ENCODE peak calls at places on chromosomes 3 and 15, in four cellular contexts. O is A549, J is WTC11, I is K562. A is an unnamed sample.

GRCh38 chr3:27632431-27633223 is 89.5 kb downstream of the EOMES start:
- DNase-seq in J (peak), O (peak), I (no peak), A (peak)

GRCh38 chr15:79970921-79971434 is at the start of gene BCL2A1:
- DNase-seq in J (no peak), I (no peak), O (peak), A (no peak)

GRCh38 chr15:88031461-88031860 is 225.1 kb downstream of the NTRK3 start:
- DNase-seq in J (no peak), O (no peak), I (no peak), A (no peak)

GRCh38 chr3:113698891-113699465 is 2.5 kb upstream of the USF3 start:
- DNase-seq in O (no peak), I (no peak), J (peak), A (peak)

GRCh38 chr3:72041531-72041930 is 256.6 kb upstream of the PROK2 start:
- DNase-seq in O (no peak), I (no peak), J (no peak), A (no peak)

GRCh38 chr15:69414702-69415161 is 583 bp downstream of the KIF23 start:
- DNase-seq in J (peak), O (peak), I (peak), A (no peak)

GRCh38 chr3:41247590-41247989 is 48.3 kb downstream of the CTNNB1 start:
- DNase-seq in J (no peak), O (no peak), I (no peak), A (no peak)

GRCh38 chr3:161454615-161455014 is 42.0 kb upstream of the OTOL1 start:
- DNase-seq in I (no peak), J (no peak), O (no peak), A (peak)

GRCh38 chr15:49038382-49038781 is 7.9 kb downstream of the SECISBP2L start:
- DNase-seq in J (no peak), O (no peak), I (no peak), A (no peak)

GRCh38 chr3:135895106-135895733 is 70.3 kb upstream of the PPP2R3A start:
- DNase-seq in O (peak), I (peak), J (peak), A (peak)

GRCh38 chr3:188229177-188229576 is 75.2 kb downstream of the LPP start:
- DNase-seq in J (no peak), O (no peak), I (no peak), A (no peak)

GRCh38 chr3:17765819-17766472 is 23.5 kb upstream of the TBC1D5 start:
- DNase-seq in I (no peak), J (no peak), O (no peak), A (no peak)

GRCh38 chr3:193190387-193190786 is 50.6 kb upstream of the PLAAT1 start:
- DNase-seq in I (no peak), O (peak), J (peak), A (peak)

GRCh38 chr3:58628823-58629562 is 37.6 kb downstream of the FAM3D start:
- DNase-seq in I (no peak), O (no peak), J (no peak), A (peak)

GRCh38 chr3:149588909-149589308 is 68.9 kb downstream of the WWTR1 start:
- DNase-seq in J (no peak), I (no peak), O (no peak), A (no peak)

GRCh38 chr15:48337626-48338025 is 6.4 kb downstream of the DUT start:
- DNase-seq in O (no peak), J (no peak), I (no peak), A (no peak)

GRCh38 chr15:90807074-90807646 is 61.2 kb upstream of the FURIN start:
- DNase-seq in J (no peak), O (no peak), I (no peak), A (no peak)

GRCh38 chr3:87088984-87089841 is 98.3 kb upstream of the VGLL3 start:
- DNase-seq in O (peak), I (no peak), J (peak), A (peak)

GRCh38 chr3:187191271-187191670 is 6.0 kb upstream of the RTP1 start:
- DNase-seq in I (no peak), J (no peak), O (no peak), A (no peak)

GRCh38 chr3:62718011-62718410 is 157.2 kb downstream of the CADPS start:
- DNase-seq in O (no peak), J (no peak), I (no peak), A (no peak)

GRCh38 chr15:94576889-94577533 is 345.6 kb downstream of the MCTP2 start:
- DNase-seq in I (peak), J (peak), O (peak), A (peak)

GRCh38 chr3:28301607-28302158 is 46.8 kb upstream of the ZCWPW2 start:
- DNase-seq in I (no peak), O (no peak), J (no peak), A (no peak)

GRCh38 chr3:195057716-195058115 is 213.2 kb downstream of the XXYLT1 start:
- DNase-seq in O (no peak), I (no peak), J (no peak), A (no peak)
- TF ChIP-seq MAX in O (no peak), I (no peak), J (no peak), A (no peak)

DNA sequence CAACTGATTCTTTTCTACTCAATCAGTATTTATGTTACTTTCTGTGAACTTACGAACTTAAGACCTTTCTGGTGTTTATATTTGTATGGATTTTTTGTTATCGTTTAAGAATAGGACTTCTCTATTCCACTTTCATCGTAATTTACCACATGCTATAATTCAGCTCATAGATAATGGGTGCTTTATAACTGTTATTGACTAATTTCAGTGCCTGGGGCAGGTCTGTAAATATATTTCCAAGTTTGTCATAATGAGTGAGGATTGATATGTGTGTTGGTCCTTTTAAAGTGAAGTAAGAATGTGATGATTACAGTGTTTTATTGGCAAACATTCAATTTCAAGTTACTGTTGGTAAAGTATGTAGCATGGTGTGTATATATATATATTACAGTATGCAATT is 1.8 kb upstream of the NAALADL2 start:
- DNase-seq in I (no peak), J (no peak), O (no peak), A (no peak)
- TF ChIP-seq MAX in I (no peak), J (no peak), O (no peak), A (no peak)

GRCh38 chr15:70789213-70789612 is 25.9 kb upstream of the UACA start:
- DNase-seq in I (no peak), O (peak), J (no peak), A (no peak)

GRCh38 chr15:70792171-70792573 is 28.8 kb upstream of the UACA start:
- DNase-seq in J (no peak), I (no peak), O (peak), A (no peak)

GRCh38 chr15:70791248-70791647 is 27.9 kb upstream of the UACA start:
- DNase-seq in O (no peak), J (no peak), I (no peak), A (no peak)

GRCh38 chr15:70787001-70787400 is 23.6 kb upstream of the UACA start:
- DNase-seq in O (no peak), J (no peak), I (no peak), A (no peak)

DNA sequence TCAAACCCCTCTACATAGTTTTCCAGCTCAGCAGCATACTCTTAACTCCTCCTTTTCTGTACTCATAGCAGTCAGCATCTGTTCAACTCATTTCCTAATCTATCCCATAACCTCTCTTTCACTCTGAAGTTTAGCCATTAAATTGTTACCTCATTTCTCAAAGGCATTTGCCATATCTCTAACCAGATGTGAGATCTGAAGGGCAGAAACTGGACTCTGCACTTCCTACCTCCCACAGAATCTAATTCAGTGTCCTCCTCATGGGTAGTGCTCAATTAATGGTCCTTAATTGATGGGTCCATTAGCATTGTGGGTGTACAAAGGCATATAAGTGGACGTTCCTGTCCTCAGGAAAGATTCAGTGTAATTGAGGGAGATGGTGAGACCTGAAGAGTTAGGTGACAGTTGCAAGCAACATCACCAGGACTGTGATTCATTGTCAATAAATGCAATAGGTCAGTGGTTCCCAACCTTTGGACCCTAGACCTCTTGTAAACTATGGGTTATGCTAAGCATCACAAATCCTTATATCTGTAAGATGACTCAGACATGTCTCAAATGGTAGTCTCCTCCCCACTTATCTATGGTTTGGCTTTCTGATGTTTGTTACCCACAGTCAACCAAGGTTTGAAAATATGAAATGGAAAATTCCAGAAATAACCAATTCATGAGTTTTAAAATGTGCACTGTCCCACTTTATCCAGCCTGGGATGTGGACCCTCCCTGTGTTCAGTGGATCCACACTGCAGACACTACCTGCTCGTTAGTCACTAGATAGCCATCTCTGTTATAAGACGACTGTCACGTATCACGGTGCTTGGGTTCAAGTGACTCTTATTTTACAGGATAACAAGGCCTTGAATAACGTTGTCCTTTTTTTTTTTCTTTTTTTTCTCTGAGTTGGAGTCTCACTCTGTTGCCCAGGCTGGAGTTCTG is 25.0 kb upstream of the UACA start:
- DNase-seq in I (no peak), J (no peak), O (peak), A (no peak)
- TF ChIP-seq MAX in I (no peak), J (no peak), O (peak), A (no peak)

DNA sequence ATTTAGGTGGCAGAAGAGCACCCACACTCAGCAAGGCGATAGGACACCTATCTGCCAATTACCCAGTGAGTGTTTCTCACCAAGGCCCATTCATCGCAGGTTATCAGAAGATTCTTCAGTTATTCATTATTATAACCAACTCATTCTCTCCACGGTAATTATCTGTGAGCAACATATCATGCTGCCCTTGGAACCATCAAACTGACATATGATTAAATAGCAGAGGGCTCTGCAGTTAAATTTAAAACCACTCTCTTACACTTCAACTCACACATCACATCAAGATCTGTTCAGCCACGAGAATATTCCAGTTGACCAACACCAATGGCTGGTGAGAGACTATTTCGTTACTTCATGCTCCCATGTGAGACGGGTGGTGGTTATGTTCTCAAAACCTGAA is 489.3 kb downstream of the ERC2 start:
- DNase-seq in I (no peak), J (no peak), O (no peak), A (no peak)
- TF ChIP-seq MAX in I (no peak), J (no peak), O (no peak), A (no peak)

DNA sequence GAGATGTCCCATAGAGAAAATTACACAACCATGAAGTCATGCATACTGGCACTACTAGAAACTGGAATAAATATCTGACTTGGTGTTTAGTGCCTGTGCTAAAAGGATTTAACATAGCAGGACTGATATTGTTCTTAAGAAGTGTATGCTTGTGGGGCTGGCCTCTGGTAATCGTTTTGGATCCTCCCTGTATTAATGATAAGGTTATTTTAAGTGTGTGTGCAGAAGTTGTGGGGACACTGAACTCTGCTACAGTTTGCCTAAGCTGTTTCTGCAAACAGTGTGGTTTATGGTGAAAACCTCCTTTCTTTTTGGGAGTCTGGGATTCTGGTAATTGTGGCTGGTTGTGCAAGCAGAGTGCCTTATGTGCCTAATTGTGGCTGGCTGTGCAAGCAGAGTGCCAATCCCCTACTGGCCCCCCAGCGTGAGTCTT is 120.8 kb downstream of the CLASP2 start:
- DNase-seq in J (no peak), I (no peak), O (no peak), A (no peak)
- TF ChIP-seq MAX in J (no peak), I (no peak), O (no peak), A (no peak)

GRCh38 chr3:190840146-190840545 is 22.3 kb downstream of the GMNC start:
- DNase-seq in J (no peak), O (no peak), I (no peak), A (no peak)
- TF ChIP-seq MAX in J (no peak), O (no peak), I (no peak), A (no peak)

DNA sequence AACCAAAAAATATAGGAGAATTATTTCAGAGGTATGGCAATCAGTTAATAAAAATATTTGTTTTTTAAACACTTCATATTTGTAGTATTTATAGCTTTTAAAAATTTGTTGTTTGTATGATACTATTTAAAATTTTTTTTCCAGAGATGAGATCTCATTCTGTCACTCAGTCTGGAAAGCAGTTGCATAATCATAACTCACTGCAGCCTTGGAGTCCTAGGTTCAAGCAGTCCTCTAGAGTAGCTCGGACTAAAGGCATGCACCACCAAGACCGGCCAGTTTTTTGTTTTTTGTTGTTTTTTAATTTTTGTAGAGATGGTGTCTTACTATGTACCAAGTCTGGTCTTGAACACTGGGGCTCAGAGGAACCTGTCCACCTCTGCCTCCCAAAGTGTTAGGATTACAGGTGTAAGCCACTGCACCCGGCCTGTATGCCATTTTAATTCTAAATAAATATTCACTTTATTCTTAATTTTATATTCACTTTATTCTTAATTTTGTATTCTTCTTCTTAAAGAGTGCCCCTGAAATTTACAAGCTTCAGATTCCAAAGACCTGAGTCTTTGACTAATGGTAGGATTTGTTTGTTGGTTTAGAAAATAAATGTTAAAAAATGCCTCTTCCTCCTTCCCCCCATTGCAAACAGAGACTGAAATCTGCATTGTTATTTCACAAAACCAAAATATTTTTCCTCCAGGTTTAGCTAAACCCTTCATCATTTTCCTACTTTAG is 9.4 kb downstream of the TGFBR2 start:
- DNase-seq in O (no peak), I (no peak), J (no peak), A (no peak)
- TF ChIP-seq MAX in O (no peak), I (no peak), J (no peak), A (no peak)

DNA sequence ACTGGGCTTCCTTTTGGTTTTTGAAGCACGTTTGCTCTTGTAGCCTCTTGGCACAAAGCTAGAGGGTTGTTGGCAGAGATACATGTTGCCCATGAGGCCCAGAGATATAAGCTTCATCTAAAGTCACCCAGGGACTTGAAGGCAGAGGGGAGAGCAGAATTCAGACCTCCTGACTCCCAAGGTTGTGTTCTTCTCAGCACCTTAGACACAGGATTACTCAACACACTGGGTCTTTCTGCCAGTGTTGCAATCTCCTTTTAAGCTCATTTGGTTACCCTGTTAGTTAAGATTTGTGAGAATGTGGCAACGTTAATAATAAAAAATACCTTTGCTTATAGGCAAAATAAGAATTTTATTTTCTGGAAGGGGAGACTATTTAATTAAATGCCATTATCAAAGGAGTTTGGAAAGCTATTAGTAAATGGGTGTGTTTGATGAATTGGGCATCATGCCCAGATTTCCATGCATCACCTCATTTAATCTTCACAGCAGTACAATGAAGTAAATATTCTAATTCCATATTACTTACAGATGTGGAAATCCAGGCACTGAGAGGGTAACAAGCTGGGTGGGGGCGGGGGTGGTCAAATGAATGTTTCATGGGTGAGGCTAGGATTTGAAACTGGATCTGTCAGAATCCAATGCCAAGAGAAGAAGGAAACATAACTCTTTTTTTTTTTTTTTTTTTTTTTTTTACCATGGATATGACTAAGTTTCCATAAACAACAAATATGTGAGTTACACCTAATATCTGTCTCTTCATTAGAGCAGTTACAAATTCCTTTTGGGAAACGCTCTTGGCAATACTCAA is 183.3 kb downstream of the NR1D2 start:
- DNase-seq in J (no peak), O (peak), I (no peak), A (no peak)
- TF ChIP-seq MAX in J (no peak), O (no peak), I (no peak), A (no peak)

DNA sequence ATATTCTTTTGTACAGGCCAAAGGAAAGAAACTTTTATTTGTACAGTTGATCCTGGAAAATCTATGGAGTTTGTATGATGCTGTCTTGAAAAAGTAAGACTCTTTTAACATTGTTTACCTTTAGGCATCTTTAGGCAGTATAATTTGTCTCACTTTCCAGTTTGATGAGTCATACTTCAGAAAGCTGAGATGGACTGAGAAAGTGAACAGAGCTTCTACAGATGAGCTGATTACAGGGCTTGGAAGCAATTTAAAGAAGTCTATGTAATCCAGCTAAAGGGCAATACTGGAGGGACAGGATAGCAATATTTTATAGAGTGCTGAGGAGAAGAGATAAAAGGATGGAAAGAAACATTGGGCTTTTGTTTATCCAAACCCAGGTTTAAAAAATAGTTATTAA is 123.5 kb upstream of the GOLGA6L4 start:
- DNase-seq in J (no peak), O (no peak), I (no peak), A (no peak)
- TF ChIP-seq MAX in J (no peak), O (no peak), I (no peak), A (no peak)